ENCODE peak calls at places on chromosomes 3 and 15, in eight cellular contexts. T is left colon, S is cardiac fibroblast, O is foreskin fibroblast, V is gastrocnemius medialis, L is SHP77, Y is hypothalamus, I is GM03348. C is an unnamed sample.

GRCh38 chr15:88695595-88696186 is 56.9 kb downstream of the ISG20 start:
- DNase-seq in T (no peak), S (no peak), O (peak), V (no peak), L (no peak), Y (no peak), I (no peak), C (no peak)

GRCh38 chr3:15319575-15319974 is 12.8 kb downstream of the SH3BP5 start:
- DNase-seq in T (no peak), S (peak), O (peak), V (peak), L (peak), Y (no peak), I (peak), C (no peak)

GRCh38 chr15:37086521-37086920 is 13.8 kb downstream of the MEIS2 start:
- DNase-seq in T (no peak), S (no peak), O (no peak), V (no peak), L (no peak), Y (no peak), I (no peak), C (no peak)

GRCh38 chr3:9476935-9477334 is 76.7 kb downstream of the LHFPL4 start:
- DNase-seq in T (no peak), S (no peak), O (no peak), V (no peak), L (no peak), Y (no peak), I (no peak), C (no peak)

GRCh38 chr3:44186712-44187111 is 55.0 kb upstream of the TOPAZ1 start:
- DNase-seq in T (no peak), S (no peak), O (no peak), V (no peak), L (no peak), Y (no peak), I (no peak), C (no peak)

GRCh38 chr3:69855436-69856162 is 116.3 kb downstream of the MITF start:
- DNase-seq in T (no peak), S (peak), O (peak), V (no peak), L (no peak), Y (no peak), I (peak), C (peak)

GRCh38 chr15:79923068-79923514 is 26.3 kb upstream of the MTHFS start:
- DNase-seq in T (peak), S (peak), O (peak), V (peak), L (no peak), Y (peak), I (peak), C (peak)

GRCh38 chr3:195863121-195864061 is 45.0 kb downstream of the TNK2 start:
- DNase-seq in T (peak), S (peak), O (peak), V (peak), L (peak), Y (peak), I (peak), C (peak)

GRCh38 chr15:88267720-88268119 is 11.2 kb upstream of the NTRK3 start:
- DNase-seq in T (no peak), S (no peak), O (no peak), V (no peak), L (no peak), Y (no peak), I (no peak), C (no peak)

GRCh38 chr3:89405145-89405544 is 297.7 kb downstream of the EPHA3 start:
- DNase-seq in T (no peak), S (no peak), O (no peak), V (no peak), L (no peak), Y (no peak), I (no peak), C (no peak)

GRCh38 chr15:56772868-56773639 is 39.7 kb upstream of the ZNF280D start:
- DNase-seq in T (no peak), S (peak), O (peak), V (no peak), L (peak), Y (no peak), I (no peak), C (no peak)

GRCh38 chr3:23324745-23325144 is 121.6 kb downstream of the UBE2E2 start:
- DNase-seq in T (no peak), S (peak), O (peak), V (no peak), L (no peak), Y (no peak), I (peak), C (no peak)

GRCh38 chr15:52698514-52698913 is 19.3 kb upstream of the ATOSA start:
- DNase-seq in T (no peak), S (no peak), O (no peak), V (no peak), L (no peak), Y (no peak), I (no peak), C (no peak)

GRCh38 chr3:135097276-135097946 is 302.4 kb downstream of the EPHB1 start:
- DNase-seq in T (no peak), S (no peak), O (no peak), V (no peak), L (no peak), Y (no peak), I (no peak), C (no peak)

GRCh38 chr3:150917941-150918340 is 12.7 kb upstream of the MINDY4B start:
- DNase-seq in T (no peak), S (no peak), O (no peak), V (no peak), L (no peak), Y (no peak), I (no peak), C (no peak)

GRCh38 chr3:183984749-183985729 is 32.6 kb downstream of the ABCC5 start:
- DNase-seq in T (no peak), S (no peak), O (no peak), V (no peak), L (no peak), Y (no peak), I (no peak), C (no peak)

GRCh38 chr3:150370982-150371381 is 37.1 kb upstream of the TSC22D2 start:
- DNase-seq in T (no peak), S (peak), O (peak), V (no peak), L (no peak), Y (no peak), I (no peak), C (no peak)

GRCh38 chr15:70291696-70292510 is 194.2 kb upstream of the TLE3 start:
- DNase-seq in T (no peak), S (no peak), O (no peak), V (no peak), L (no peak), Y (no peak), I (no peak), C (no peak)

GRCh38 chr3:149180057-149180573 is 41.5 kb downstream of the CP start:
- DNase-seq in T (peak), S (peak), O (peak), V (peak), L (peak), Y (no peak), I (peak), C (no peak)

GRCh38 chr15:69000725-69001503 is 13.6 kb upstream of the NOX5 start:
- DNase-seq in T (no peak), S (no peak), O (no peak), V (no peak), L (no peak), Y (no peak), I (no peak), C (no peak)

GRCh38 chr3:23800731-23801130 is 5.0 kb upstream of the UBE2E1 start:
- DNase-seq in T (no peak), S (peak), O (peak), V (no peak), L (no peak), Y (no peak), I (peak), C (no peak)

GRCh38 chr3:142852009-142852408 is 36.9 kb downstream of the PCOLCE2 start:
- DNase-seq in T (no peak), S (no peak), O (no peak), V (no peak), L (no peak), Y (no peak), I (no peak), C (no peak)

GRCh38 chr3:134460965-134461364 is 24.8 kb downstream of the ANAPC13 start:
- DNase-seq in T (no peak), S (peak), O (peak), V (no peak), L (no peak), Y (no peak), I (peak), C (no peak)

GRCh38 chr15:74519311-74519710 is 21.7 kb upstream of the ARID3B start:
- DNase-seq in T (no peak), S (peak), O (peak), V (no peak), L (no peak), Y (no peak), I (no peak), C (no peak)

GRCh38 chr15:38768970-38769369 is 204.4 kb upstream of the RASGRP1 start:
- DNase-seq in T (peak), S (peak), O (peak), V (no peak), L (peak), Y (no peak), I (peak), C (no peak)

GRCh38 chr3:127339943-127340861 is 52.4 kb upstream of the PRR20G start:
- DNase-seq in T (no peak), S (no peak), O (no peak), V (no peak), L (no peak), Y (no peak), I (no peak), C (no peak)

GRCh38 chr3:162863579-162863978 is 1367.0 kb downstream of the OTOL1 start:
- DNase-seq in T (no peak), S (no peak), O (no peak), V (no peak), L (no peak), Y (no peak), I (no peak), C (no peak)

GRCh38 chr15:75178938-75179772 is 22.5 kb upstream of the C15orf39 start:
- DNase-seq in T (no peak), S (no peak), O (no peak), V (no peak), L (no peak), Y (no peak), I (no peak), C (no peak)

C was measured in globus pallidus.